ENCODE peak calls at places on chromosomes 6 and 20, in ten cellular contexts. Z, G, W, N, J, U, O, D, C and A are unnamed samples.
A peak's percentile ranks its signal among the peaks of the same experiment; 100 is the strongest.

GRCh38 chr6:140956567-140957306 is 1176.0 kb upstream of the GJE1 start:
- DNase-seq in Z (no peak), G (no peak), W (no peak), N (no peak), J (no peak), U (no peak), O (no peak), D (no peak), C (no peak), A (no peak)

GRCh38 chr20:17890330-17890729 is 78.3 kb downstream of the SNX5 start:
- DNase-seq in Z (no peak), G (no peak), W (no peak), N (no peak), J (no peak), U (no peak), O (no peak), D (no peak), C (no peak), A (no peak)

GRCh38 chr6:104829183-104829958 is 30.3 kb downstream of the HACE1 start:
- DNase-seq in Z (no peak), G (no peak), W (no peak), N (no peak), J (no peak), U (no peak), O (no peak), D (no peak), C (no peak), A (no peak)

GRCh38 chr6:21845018-21845417 is 251.5 kb downstream of the SOX4 start:
- DNase-seq in Z (no peak), G (no peak), W (no peak), N (no peak), J (peak; percentile 20), U (no peak), O (no peak), D (no peak), C (no peak), A (no peak)

GRCh38 chr6:148342146-148343027 is at the start of gene SASH1:
- DNase-seq in Z (peak; percentile 78), G (peak; percentile 48), W (peak; percentile 83), N (no peak), J (no peak), U (no peak), O (peak; percentile 78), D (peak; percentile 95), C (peak; percentile 75), A (peak; percentile 77)

GRCh38 chr6:112618796-112619195 is 271.7 kb downstream of the RFPL4B start:
- DNase-seq in Z (no peak), G (no peak), W (no peak), N (no peak), J (no peak), U (no peak), O (peak; percentile 18), D (peak; percentile 36), C (no peak), A (peak; percentile 21)

GRCh38 chr20:39052676-39053075 is 90.5 kb downstream of the DHX35 start:
- DNase-seq in Z (no peak), G (no peak), W (no peak), N (no peak), J (no peak), U (no peak), O (no peak), D (no peak), C (no peak), A (no peak)

GRCh38 chr6:52356017-52356416 is 5.9 kb upstream of the PAQR8 start:
- DNase-seq in Z (no peak), G (no peak), W (no peak), N (no peak), J (no peak), U (no peak), O (no peak), D (no peak), C (peak; percentile 70), A (no peak)

GRCh38 chr6:84263557-84263956 is 36.1 kb upstream of the CEP162 start:
- DNase-seq in Z (no peak), G (no peak), W (no peak), N (no peak), J (no peak), U (no peak), O (no peak), D (no peak), C (no peak), A (no peak)

GRCh38 chr20:62808211-62808865 is 3.7 kb downstream of the OGFR start:
- DNase-seq in Z (peak; percentile 65), G (peak; percentile 83), W (peak; percentile 84), N (no peak), J (peak; percentile 66), U (peak; percentile 70), O (peak; percentile 75), D (peak; percentile 75), C (peak; percentile 72), A (peak; percentile 70)

GRCh38 chr6:148530394-148530923 is 187.8 kb downstream of the SASH1 start:
- DNase-seq in Z (no peak), G (peak; percentile 10), W (no peak), N (no peak), J (peak; percentile 44), U (no peak), O (peak; percentile 22), D (peak; percentile 37), C (no peak), A (no peak)

GRCh38 chr6:44100088-44100550 is 27.1 kb downstream of the MRPL14 start:
- DNase-seq in Z (peak; percentile 31), G (peak; percentile 38), W (no peak), N (no peak), J (peak; percentile 62), U (no peak), O (peak; percentile 62), D (peak; percentile 66), C (no peak), A (peak; percentile 71)

GRCh38 chr6:9204171-9204570 is 768.8 kb upstream of the SLC35B3 start:
- DNase-seq in Z (peak; percentile 15), G (no peak), W (no peak), N (peak; percentile 54), J (no peak), U (no peak), O (no peak), D (no peak), C (no peak), A (no peak)

GRCh38 chr20:23637282-23638221 is at the start of gene CST3:
- DNase-seq in Z (peak; percentile 91), G (peak; percentile 97), W (peak; percentile 96), N (peak; percentile 25), J (peak; percentile 91), U (no peak), O (peak; percentile 95), D (peak; percentile 85), C (peak; percentile 94), A (peak; percentile 94)

GRCh38 chr20:3248167-3248992 is 9.4 kb upstream of the SLC4A11 start:
- DNase-seq in Z (peak; percentile 15), G (no peak), W (no peak), N (no peak), J (peak; percentile 42), U (no peak), O (peak; percentile 39), D (peak; percentile 49), C (no peak), A (no peak)
- H3K4me3 ChIP-seq in Z (no peak overlapping the region), G (no peak overlapping the region), W (no peak overlapping the region), N (peak overlapping the region; percentile 47), J (peak overlapping the region; percentile 15), U (no peak overlapping the region), O (no peak overlapping the region), D (no peak overlapping the region), C (no peak overlapping the region), A (no peak overlapping the region)

GRCh38 chr6:41372526-41373366 is 37.3 kb downstream of the NCR2 start:
- DNase-seq in Z (no peak), G (no peak), W (no peak), N (no peak), J (no peak), U (no peak), O (no peak), D (peak; percentile 38), C (no peak), A (no peak)

GRCh38 chr6:41373367-41373918 is 38.0 kb downstream of the NCR2 start:
- DNase-seq in Z (no peak), G (no peak), W (no peak), N (no peak), J (no peak), U (no peak), O (no peak), D (no peak), C (no peak), A (no peak)

GRCh38 chr6:41370488-41371111 is 35.2 kb downstream of the NCR2 start:
- DNase-seq in Z (no peak), G (no peak), W (no peak), N (no peak), J (no peak), U (no peak), O (no peak), D (no peak), C (no peak), A (no peak)

GRCh38 chr6:41371992-41372525 is 36.7 kb downstream of the NCR2 start:
- DNase-seq in Z (no peak), G (no peak), W (no peak), N (no peak), J (no peak), U (no peak), O (peak; percentile 35), D (peak; percentile 44), C (no peak), A (peak; percentile 53)

GRCh38 chr6:41371461-41371991 is 36.1 kb downstream of the NCR2 start:
- DNase-seq in Z (peak; percentile 22), G (no peak), W (peak; percentile 73), N (no peak), J (no peak), U (no peak), O (peak; percentile 84), D (peak; percentile 78), C (peak; percentile 49), A (peak; percentile 86)
- H3K4me3 ChIP-seq in Z (no peak overlapping the region), G (no peak overlapping the region), W (peak overlapping the region; percentile 23), N (peak overlapping the region; percentile 36), J (no peak overlapping the region), U (peak overlapping the region; percentile 43), O (no peak overlapping the region), D (peak overlapping the region; percentile 19), C (peak overlapping the region; percentile 28), A (peak overlapping the region; percentile 46)

GRCh38 chr20:52652271-52652670 is 319.9 kb upstream of the TSHZ2 start:
- DNase-seq in Z (no peak), G (no peak), W (no peak), N (no peak), J (no peak), U (no peak), O (no peak), D (no peak), C (no peak), A (no peak)
- H3K4me3 ChIP-seq in Z (no peak overlapping the region), G (no peak overlapping the region), W (no peak overlapping the region), N (no peak overlapping the region), J (no peak overlapping the region), U (no peak overlapping the region), O (no peak overlapping the region), D (no peak overlapping the region), C (no peak overlapping the region), A (no peak overlapping the region)

DNA sequence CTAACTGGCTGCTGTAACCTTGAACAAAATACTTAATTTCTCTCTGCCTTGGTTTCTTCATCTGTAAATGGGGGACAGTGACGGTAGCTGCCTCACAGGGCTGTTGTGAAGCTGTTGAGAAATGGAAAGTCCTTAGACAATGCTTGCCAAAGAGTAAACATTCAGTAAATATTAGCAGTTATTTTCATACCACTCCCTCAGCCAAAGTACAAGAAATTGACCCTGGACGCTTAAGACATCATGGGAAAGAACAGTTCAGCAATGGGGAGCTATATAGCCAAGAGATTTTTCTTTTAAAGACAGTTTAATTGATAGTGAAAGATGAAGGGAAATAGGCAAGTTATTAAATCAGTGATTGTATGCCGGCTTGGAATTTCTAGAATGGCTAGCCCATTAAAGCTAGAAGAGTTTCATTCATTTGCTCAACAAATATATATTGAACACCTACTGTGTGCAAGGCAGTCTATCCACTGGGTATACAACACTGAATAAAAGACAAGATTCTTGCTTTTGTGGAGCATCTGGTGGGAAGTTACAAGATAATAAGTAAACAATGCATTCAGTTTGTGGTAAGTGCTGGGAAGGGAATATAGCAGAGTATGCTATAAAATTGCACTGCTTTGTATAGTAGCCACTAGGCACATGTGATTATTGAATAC is 2.0 kb downstream of the CTNNBL1 start:
- DNase-seq in Z (no peak), G (no peak), W (no peak), N (no peak), J (no peak), U (no peak), O (no peak), D (no peak), C (no peak), A (no peak)
- H3K4me3 ChIP-seq in Z (no peak overlapping the region), G (no peak overlapping the region), W (no peak overlapping the region), N (no peak overlapping the region), J (no peak overlapping the region), U (no peak overlapping the region), O (no peak overlapping the region), D (no peak overlapping the region), C (no peak overlapping the region), A (no peak overlapping the region)